ENCODE peak calls at places on chromosomes 7 and 10, in seven cellular contexts. X is IMR-90, M is right atrium auricular region, B is ascending aorta, D is RWPE1, Z is endodermal cell, N is A549. P is an unnamed sample.

GRCh38 chr10:80471715-80472233 is 17.7 kb downstream of the TSPAN14 start:
- DNase-seq in X (no peak), Z (no peak), N (no peak), M (no peak), B (peak), D (peak), P (no peak)

GRCh38 chr10:95208702-95209391 is 14.8 kb downstream of the ACSM6 start:
- DNase-seq in D (peak), X (no peak), M (no peak), B (no peak), N (peak), Z (peak), P (peak)

GRCh38 chr7:28358423-28358868 is 53.9 kb upstream of the CREB5 start:
- DNase-seq in X (peak), Z (no peak), D (peak), M (no peak), B (no peak), N (peak), P (peak)

GRCh38 chr7:74206589-74207120 is 3.2 kb upstream of the LAT2 start:
- DNase-seq in D (peak), Z (peak), N (peak), X (peak), B (peak), M (peak), P (peak)

GRCh38 chr7:85737426-85737825 is 550.6 kb upstream of the SEMA3D start:
- DNase-seq in D (no peak), N (no peak), Z (no peak), M (no peak), X (no peak), B (no peak), P (no peak)

GRCh38 chr7:37247881-37248280 is 200.8 kb downstream of the ELMO1 start:
- DNase-seq in B (no peak), X (peak), M (no peak), Z (peak), D (no peak), N (no peak), P (peak)

GRCh38 chr7:133650487-133651292 is 397.8 kb downstream of the EXOC4 start:
- DNase-seq in D (no peak), X (no peak), N (no peak), M (no peak), B (no peak), Z (no peak), P (peak)

GRCh38 chr10:131928248-131929095 is 27.7 kb downstream of the PPP2R2D start:
- DNase-seq in X (peak), D (no peak), Z (peak), N (no peak), B (peak), M (no peak), P (peak)

GRCh38 chr10:49382826-49383225 is 13.1 kb downstream of the DRGX start:
- DNase-seq in M (peak), D (no peak), X (no peak), N (no peak), Z (no peak), B (no peak), P (no peak)

GRCh38 chr10:24958701-24959392 is 6.4 kb upstream of the PRTFDC1 start:
- DNase-seq in B (no peak), D (no peak), Z (no peak), M (no peak), X (peak), N (no peak), P (peak)

GRCh38 chr10:121607310-121608055 is 9.2 kb upstream of the FGFR2 start:
- DNase-seq in D (no peak), M (no peak), Z (no peak), N (no peak), X (no peak), B (no peak), P (no peak)

GRCh38 chr7:113366122-113366521 is 247.8 kb upstream of the SMIM30 start:
- DNase-seq in Z (no peak), B (no peak), X (no peak), D (no peak), N (no peak), M (no peak), P (no peak)

GRCh38 chr7:149087366-149087765 is 3.2 kb downstream of the ZNF786 start:
- DNase-seq in B (no peak), X (no peak), N (no peak), Z (no peak), D (no peak), M (no peak), P (no peak)

GRCh38 chr7:131370523-131370968 is 42.9 kb downstream of the MKLN1 start:
- DNase-seq in Z (peak), M (no peak), X (peak), B (no peak), D (no peak), N (no peak), P (peak)

GRCh38 chr10:30219977-30220751 is 128.9 kb downstream of the MTPAP start:
- DNase-seq in N (no peak), B (no peak), M (no peak), Z (no peak), X (peak), D (peak), P (peak)

GRCh38 chr7:111532625-111533024 is 29.7 kb downstream of the IMMP2L start:
- DNase-seq in D (no peak), X (no peak), M (no peak), B (no peak), N (no peak), Z (no peak), P (peak)

GRCh38 chr7:17408245-17408903 is 109.9 kb downstream of the AHR start:
- DNase-seq in B (peak), Z (no peak), M (peak), N (peak), D (peak), X (peak), P (peak)

GRCh38 chr10:61904711-61905445 is 3.4 kb downstream of the ARID5B start:
- DNase-seq in X (peak), D (peak), M (peak), Z (peak), N (peak), B (peak), P (peak)

GRCh38 chr7:30019387-30019786 is 7.1 kb downstream of the FKBP14 start:
- DNase-seq in X (no peak), N (no peak), M (no peak), B (no peak), D (no peak), Z (no peak), P (no peak)

DNA sequence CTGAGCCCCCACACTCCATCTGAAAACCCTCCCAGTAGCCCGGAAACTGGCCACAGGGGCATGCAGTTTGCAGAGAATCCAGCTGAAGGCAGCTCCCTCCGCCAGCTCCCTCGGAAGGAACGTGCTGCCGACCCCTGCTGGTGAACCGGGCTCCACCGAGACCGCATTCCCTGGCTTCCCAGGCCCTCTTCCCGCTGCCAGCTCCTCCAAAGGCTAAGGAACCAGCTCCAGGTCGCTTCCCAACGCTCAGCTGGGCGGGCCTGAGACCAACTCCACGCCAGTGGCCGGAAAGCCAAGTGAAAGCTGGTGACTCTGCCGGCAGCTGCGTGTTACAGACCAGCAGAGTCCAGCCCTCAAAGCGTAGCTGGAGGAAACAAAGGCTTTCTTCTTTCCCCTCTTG is 35.8 kb downstream of the GPER1 start:
- DNase-seq in B (peak), M (peak), X (peak), N (peak), D (no peak), Z (peak), P (peak)
- TF ChIP-seq CTCF in B (peak), M (peak), X (peak), N (peak), D (no peak), Z (peak), P (peak)

DNA sequence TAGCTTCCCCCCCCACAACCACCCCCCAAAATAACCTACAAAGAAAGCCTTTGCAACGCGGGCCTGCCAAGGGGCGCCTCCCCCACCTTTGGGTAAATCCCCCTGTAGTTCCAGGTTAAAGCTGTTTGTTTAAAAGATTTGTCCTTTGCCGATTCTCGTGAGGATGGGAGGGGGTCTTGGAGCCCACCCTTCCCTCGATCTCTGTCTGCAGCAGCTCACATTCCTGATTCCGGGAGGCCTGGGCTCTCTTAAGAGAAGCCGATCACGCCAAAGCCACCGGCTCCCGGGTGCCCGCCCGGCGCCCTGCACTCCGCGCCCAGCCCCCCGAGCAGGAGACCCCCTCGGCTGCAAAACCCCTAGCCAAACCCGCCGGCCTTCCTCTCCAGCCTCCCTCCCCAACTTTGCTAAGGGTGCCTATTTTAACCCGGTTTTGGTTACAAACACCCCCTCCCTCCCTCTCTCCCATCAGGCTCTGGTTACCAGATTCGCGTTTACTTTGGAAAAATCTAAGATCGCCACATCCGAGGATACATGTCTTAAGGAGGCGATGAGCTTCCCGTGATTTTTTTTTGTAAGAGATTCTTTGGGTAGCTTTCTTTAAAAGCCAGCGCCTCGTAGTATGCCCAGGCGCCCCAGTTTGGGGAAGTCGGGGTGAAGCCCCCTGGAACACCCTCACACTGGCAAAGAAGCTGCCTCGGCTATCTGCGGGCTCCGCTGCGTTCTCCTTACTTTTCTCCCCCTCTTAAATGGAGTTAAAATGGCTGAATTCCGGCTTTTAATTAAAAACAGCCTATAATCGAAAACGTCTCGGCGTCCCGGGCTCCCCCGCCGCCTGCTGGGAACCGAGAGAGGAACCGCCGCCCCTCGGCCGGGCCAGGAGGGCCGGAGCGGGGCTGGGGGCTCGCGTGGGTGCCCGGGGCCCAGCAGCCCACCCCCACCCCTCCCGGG is 1.0 kb downstream of the TNRC18 start:
- DNase-seq in B (no peak), N (peak), D (no peak), X (peak), M (no peak), Z (peak), P (no peak)
- TF ChIP-seq CTCF in B (peak), N (no peak), D (no peak), X (peak), M (no peak), Z (peak), P (no peak)

GRCh38 chr7:102129636-102130370 is 156.9 kb upstream of the SH2B2 start:
- DNase-seq in D (no peak), B (no peak), Z (no peak), N (no peak), M (no peak), X (no peak), P (no peak)

GRCh38 chr7:102122026-102122425 is 164.6 kb upstream of the SH2B2 start:
- DNase-seq in D (peak), Z (no peak), X (peak), N (peak), M (no peak), B (no peak), P (peak)

GRCh38 chr7:102128303-102128702 is 158.4 kb upstream of the SH2B2 start:
- DNase-seq in Z (no peak), X (no peak), M (no peak), B (no peak), N (no peak), D (no peak), P (no peak)

GRCh38 chr7:102120666-102121065 is 166.0 kb upstream of the SH2B2 start:
- DNase-seq in X (no peak), B (no peak), N (no peak), D (no peak), Z (no peak), M (no peak), P (peak)

GRCh38 chr7:102125127-102125561 is 161.5 kb upstream of the SH2B2 start:
- DNase-seq in M (peak), X (peak), Z (peak), D (peak), N (peak), B (peak), P (peak)
- TF ChIP-seq CTCF in M (peak), X (peak), Z (no peak), D (no peak), N (peak), B (no peak), P (peak)

GRCh38 chr10:103699611-103700435 is 155.6 kb downstream of the SH3PXD2A start:
- DNase-seq in Z (no peak), M (no peak), B (no peak), N (no peak), D (no peak), X (no peak), P (no peak)
- TF ChIP-seq CTCF in Z (peak), M (no peak), B (no peak), N (no peak), D (no peak), X (peak), P (peak)

DNA sequence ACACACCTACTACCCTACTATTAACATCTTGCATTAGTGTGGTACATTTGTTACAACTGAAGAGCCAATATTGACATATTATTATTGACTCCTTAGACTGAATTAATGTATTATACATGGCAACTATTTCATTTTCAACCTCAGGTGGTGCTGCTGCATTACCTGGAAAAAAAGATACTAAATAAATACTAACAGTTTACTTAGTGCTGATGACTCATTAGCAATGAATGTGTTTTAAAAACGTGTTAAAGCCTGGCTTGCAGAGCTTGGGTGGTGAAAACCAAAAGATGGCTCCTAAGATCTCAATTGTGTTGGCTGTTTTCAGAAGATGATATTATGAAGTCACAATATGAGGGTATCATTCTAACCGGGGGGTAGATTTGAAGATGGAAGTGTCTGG is 34.8 kb downstream of the CFAP43 start:
- DNase-seq in D (peak), X (no peak), Z (no peak), B (no peak), M (no peak), N (no peak), P (no peak)
- TF ChIP-seq CTCF in D (no peak), X (no peak), Z (no peak), B (no peak), M (no peak), N (no peak), P (no peak)

DNA sequence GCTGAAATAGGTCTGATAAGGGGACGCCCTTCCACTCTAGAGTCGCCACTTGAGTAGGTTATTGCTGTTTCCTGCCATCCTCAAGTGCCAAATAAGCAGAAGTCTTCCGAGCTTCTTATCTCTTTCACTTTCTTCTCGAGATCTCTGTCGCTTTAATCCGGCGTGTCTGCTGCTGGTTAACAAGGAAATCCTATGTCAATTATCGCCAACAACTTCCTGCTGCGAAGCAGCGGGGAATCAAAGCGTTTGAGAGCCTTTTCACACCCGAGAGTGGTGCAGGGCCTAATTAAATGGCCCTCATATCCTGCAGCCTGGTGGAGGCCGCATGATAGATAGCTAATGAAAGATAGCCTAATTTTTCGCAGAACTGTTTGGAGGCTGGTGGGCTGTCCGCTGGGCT is 215.9 kb downstream of the RAB11FIP2 start:
- DNase-seq in D (no peak), X (no peak), B (no peak), Z (peak), M (no peak), N (no peak), P (no peak)
- TF ChIP-seq CTCF in D (no peak), X (no peak), B (no peak), Z (no peak), M (no peak), N (no peak), P (no peak)